ENCODE peak calls at places on chromosome 20, in six cellular contexts. One of them, this sample, is unnamed.

GRCh38 chr20:63082308-63082938 is 75.7 kb upstream of the BHLHE23 start:
- DNase-seq in activated naive CD4-positive, alpha-beta T cell treated with anti-CD3 and anti-CD28 coated beads, Interleukin-2, amount 10 ng/mL, durations not matched to agents 7 days and 5 days: peak
- DNase-seq in iris pigment epithelial cell: peak
- DNase-seq in KG1: no peak
- DNase-seq in activated CD8-positive, alpha-beta memory T cell treated with anti-CD3 and anti-CD28 coated beads, Interleukin-2, amount 10 ng/mL, durations not matched to agents 7 days and 5 days: peak
- DNase-seq in fibroblast of the aortic adventitia: peak
- DNase-seq in this sample: no peak

GRCh38 chr20:44619294-44619693 is 32.2 kb downstream of the ADA start:
- DNase-seq in iris pigment epithelial cell: no peak
- DNase-seq in fibroblast of the aortic adventitia: no peak
- DNase-seq in activated naive CD4-positive, alpha-beta T cell treated with anti-CD3 and anti-CD28 coated beads, Interleukin-2, amount 10 ng/mL, durations not matched to agents 7 days and 5 days: no peak
- DNase-seq in KG1: no peak
- DNase-seq in activated CD8-positive, alpha-beta memory T cell treated with anti-CD3 and anti-CD28 coated beads, Interleukin-2, amount 10 ng/mL, durations not matched to agents 7 days and 5 days: no peak
- DNase-seq in this sample: no peak

GRCh38 chr20:33933469-33933909 is 60.2 kb upstream of the RALY start:
- DNase-seq in iris pigment epithelial cell: peak
- DNase-seq in fibroblast of the aortic adventitia: peak
- DNase-seq in activated CD8-positive, alpha-beta memory T cell treated with anti-CD3 and anti-CD28 coated beads, Interleukin-2, amount 10 ng/mL, durations not matched to agents 7 days and 5 days: peak
- DNase-seq in activated naive CD4-positive, alpha-beta T cell treated with anti-CD3 and anti-CD28 coated beads, Interleukin-2, amount 10 ng/mL, durations not matched to agents 7 days and 5 days: peak
- DNase-seq in KG1: no peak
- DNase-seq in this sample: no peak

GRCh38 chr20:49508435-49509199 is 26.1 kb upstream of the KCNB1 start:
- DNase-seq in activated naive CD4-positive, alpha-beta T cell treated with anti-CD3 and anti-CD28 coated beads, Interleukin-2, amount 10 ng/mL, durations not matched to agents 7 days and 5 days: no peak
- DNase-seq in fibroblast of the aortic adventitia: peak
- DNase-seq in iris pigment epithelial cell: peak
- DNase-seq in KG1: peak
- DNase-seq in activated CD8-positive, alpha-beta memory T cell treated with anti-CD3 and anti-CD28 coated beads, Interleukin-2, amount 10 ng/mL, durations not matched to agents 7 days and 5 days: no peak
- DNase-seq in this sample: no peak

GRCh38 chr20:62202676-62203377 is 17.3 kb downstream of the HRH3 start:
- DNase-seq in iris pigment epithelial cell: no peak
- DNase-seq in fibroblast of the aortic adventitia: no peak
- DNase-seq in activated CD8-positive, alpha-beta memory T cell treated with anti-CD3 and anti-CD28 coated beads, Interleukin-2, amount 10 ng/mL, durations not matched to agents 7 days and 5 days: no peak
- DNase-seq in KG1: no peak
- DNase-seq in activated naive CD4-positive, alpha-beta T cell treated with anti-CD3 and anti-CD28 coated beads, Interleukin-2, amount 10 ng/mL, durations not matched to agents 7 days and 5 days: no peak
- DNase-seq in this sample: no peak

GRCh38 chr20:50731055-50731929 is at the start of gene PARD6B:
- DNase-seq in activated naive CD4-positive, alpha-beta T cell treated with anti-CD3 and anti-CD28 coated beads, Interleukin-2, amount 10 ng/mL, durations not matched to agents 7 days and 5 days: peak
- DNase-seq in iris pigment epithelial cell: peak
- DNase-seq in activated CD8-positive, alpha-beta memory T cell treated with anti-CD3 and anti-CD28 coated beads, Interleukin-2, amount 10 ng/mL, durations not matched to agents 7 days and 5 days: peak
- DNase-seq in KG1: peak
- DNase-seq in fibroblast of the aortic adventitia: peak
- DNase-seq in this sample: peak

GRCh38 chr20:58905236-58905635 is 52.7 kb downstream of the GNAS start:
- DNase-seq in fibroblast of the aortic adventitia: no peak
- DNase-seq in activated CD8-positive, alpha-beta memory T cell treated with anti-CD3 and anti-CD28 coated beads, Interleukin-2, amount 10 ng/mL, durations not matched to agents 7 days and 5 days: no peak
- DNase-seq in iris pigment epithelial cell: no peak
- DNase-seq in KG1: no peak
- DNase-seq in activated naive CD4-positive, alpha-beta T cell treated with anti-CD3 and anti-CD28 coated beads, Interleukin-2, amount 10 ng/mL, durations not matched to agents 7 days and 5 days: no peak
- DNase-seq in this sample: no peak

GRCh38 chr20:22763257-22763906 is 179.0 kb upstream of the FOXA2 start:
- DNase-seq in activated CD8-positive, alpha-beta memory T cell treated with anti-CD3 and anti-CD28 coated beads, Interleukin-2, amount 10 ng/mL, durations not matched to agents 7 days and 5 days: no peak
- DNase-seq in activated naive CD4-positive, alpha-beta T cell treated with anti-CD3 and anti-CD28 coated beads, Interleukin-2, amount 10 ng/mL, durations not matched to agents 7 days and 5 days: no peak
- DNase-seq in KG1: no peak
- DNase-seq in iris pigment epithelial cell: peak
- DNase-seq in fibroblast of the aortic adventitia: peak
- DNase-seq in this sample: no peak

GRCh38 chr20:23296841-23297701 is 53.5 kb upstream of the NXT1 start:
- DNase-seq in KG1: no peak
- DNase-seq in activated naive CD4-positive, alpha-beta T cell treated with anti-CD3 and anti-CD28 coated beads, Interleukin-2, amount 10 ng/mL, durations not matched to agents 7 days and 5 days: no peak
- DNase-seq in activated CD8-positive, alpha-beta memory T cell treated with anti-CD3 and anti-CD28 coated beads, Interleukin-2, amount 10 ng/mL, durations not matched to agents 7 days and 5 days: no peak
- DNase-seq in fibroblast of the aortic adventitia: no peak
- DNase-seq in iris pigment epithelial cell: peak
- DNase-seq in this sample: no peak

GRCh38 chr20:49091104-49091503 is 45.0 kb downstream of the CSE1L start:
- DNase-seq in activated CD8-positive, alpha-beta memory T cell treated with anti-CD3 and anti-CD28 coated beads, Interleukin-2, amount 10 ng/mL, durations not matched to agents 7 days and 5 days: no peak
- DNase-seq in KG1: no peak
- DNase-seq in iris pigment epithelial cell: no peak
- DNase-seq in activated naive CD4-positive, alpha-beta T cell treated with anti-CD3 and anti-CD28 coated beads, Interleukin-2, amount 10 ng/mL, durations not matched to agents 7 days and 5 days: no peak
- DNase-seq in fibroblast of the aortic adventitia: no peak
- DNase-seq in this sample: no peak

GRCh38 chr20:31811796-31812728 is 7.1 kb upstream of the MYLK2 start:
- DNase-seq in activated naive CD4-positive, alpha-beta T cell treated with anti-CD3 and anti-CD28 coated beads, Interleukin-2, amount 10 ng/mL, durations not matched to agents 7 days and 5 days: no peak
- DNase-seq in iris pigment epithelial cell: peak
- DNase-seq in KG1: no peak
- DNase-seq in fibroblast of the aortic adventitia: peak
- DNase-seq in activated CD8-positive, alpha-beta memory T cell treated with anti-CD3 and anti-CD28 coated beads, Interleukin-2, amount 10 ng/mL, durations not matched to agents 7 days and 5 days: no peak
- DNase-seq in this sample: no peak

GRCh38 chr20:54103067-54103761 is 32.8 kb upstream of the BCAS1 start:
- DNase-seq in iris pigment epithelial cell: peak
- DNase-seq in activated CD8-positive, alpha-beta memory T cell treated with anti-CD3 and anti-CD28 coated beads, Interleukin-2, amount 10 ng/mL, durations not matched to agents 7 days and 5 days: peak
- DNase-seq in fibroblast of the aortic adventitia: peak
- DNase-seq in activated naive CD4-positive, alpha-beta T cell treated with anti-CD3 and anti-CD28 coated beads, Interleukin-2, amount 10 ng/mL, durations not matched to agents 7 days and 5 days: peak
- DNase-seq in KG1: peak
- DNase-seq in this sample: no peak

GRCh38 chr20:38139156-38139912 is 25.7 kb downstream of the TGM2 start:
- DNase-seq in activated naive CD4-positive, alpha-beta T cell treated with anti-CD3 and anti-CD28 coated beads, Interleukin-2, amount 10 ng/mL, durations not matched to agents 7 days and 5 days: peak
- DNase-seq in activated CD8-positive, alpha-beta memory T cell treated with anti-CD3 and anti-CD28 coated beads, Interleukin-2, amount 10 ng/mL, durations not matched to agents 7 days and 5 days: no peak
- DNase-seq in iris pigment epithelial cell: no peak
- DNase-seq in fibroblast of the aortic adventitia: no peak
- DNase-seq in KG1: no peak
- DNase-seq in this sample: no peak

GRCh38 chr20:19004975-19005374 is 191.4 kb downstream of the SCP2D1 start:
- DNase-seq in fibroblast of the aortic adventitia: no peak
- DNase-seq in KG1: no peak
- DNase-seq in iris pigment epithelial cell: no peak
- DNase-seq in activated CD8-positive, alpha-beta memory T cell treated with anti-CD3 and anti-CD28 coated beads, Interleukin-2, amount 10 ng/mL, durations not matched to agents 7 days and 5 days: no peak
- DNase-seq in activated naive CD4-positive, alpha-beta T cell treated with anti-CD3 and anti-CD28 coated beads, Interleukin-2, amount 10 ng/mL, durations not matched to agents 7 days and 5 days: no peak
- DNase-seq in this sample: no peak

GRCh38 chr20:20367681-20368413 is at the start of gene INSM1:
- DNase-seq in activated naive CD4-positive, alpha-beta T cell treated with anti-CD3 and anti-CD28 coated beads, Interleukin-2, amount 10 ng/mL, durations not matched to agents 7 days and 5 days: no peak
- DNase-seq in iris pigment epithelial cell: no peak
- DNase-seq in KG1: no peak
- DNase-seq in activated CD8-positive, alpha-beta memory T cell treated with anti-CD3 and anti-CD28 coated beads, Interleukin-2, amount 10 ng/mL, durations not matched to agents 7 days and 5 days: no peak
- DNase-seq in fibroblast of the aortic adventitia: no peak
- DNase-seq in this sample: no peak

GRCh38 chr20:24842591-24843442 is 106.3 kb upstream of the CST7 start:
- DNase-seq in activated naive CD4-positive, alpha-beta T cell treated with anti-CD3 and anti-CD28 coated beads, Interleukin-2, amount 10 ng/mL, durations not matched to agents 7 days and 5 days: no peak
- DNase-seq in fibroblast of the aortic adventitia: no peak
- DNase-seq in KG1: peak
- DNase-seq in activated CD8-positive, alpha-beta memory T cell treated with anti-CD3 and anti-CD28 coated beads, Interleukin-2, amount 10 ng/mL, durations not matched to agents 7 days and 5 days: peak
- DNase-seq in iris pigment epithelial cell: no peak
- DNase-seq in this sample: no peak

This sample was measured in GOT3.